ENCODE peak calls at places on chromosomes 11 and 22, in seven cellular contexts. B is breast epithelium, N is GM23338, O is spleen, F is HCT116, Z is suprapubic skin, E is upper lobe of left lung. X is an unnamed sample.
A peak's percentile ranks its signal among the peaks of the same experiment; 100 is the strongest.

GRCh38 chr11:13386567-13386966 is 76.5 kb downstream of the BTBD10 start:
- DNase-seq in B (no peak), N (no peak), O (no peak), F (no peak), Z (no peak), E (no peak), X (no peak)

GRCh38 chr11:64848779-64849599 is 4.5 kb upstream of the CDC42BPG start:
- DNase-seq in B (peak; percentile 76), N (peak; percentile 79), O (peak; percentile 92), F (no peak), Z (no peak), E (peak; percentile 76), X (no peak)

GRCh38 chr11:47413908-47414684 is 5.7 kb downstream of the SLC39A13 start:
- DNase-seq in B (no peak), N (no peak), O (no peak), F (no peak), Z (no peak), E (no peak), X (no peak)

GRCh38 chr11:12389676-12390075 is 12.3 kb downstream of the PARVA start:
- DNase-seq in B (no peak), N (no peak), O (no peak), F (no peak), Z (no peak), E (no peak), X (no peak)

GRCh38 chr11:72872012-72872411 is 57.8 kb downstream of the ATG16L2 start:
- DNase-seq in B (no peak), N (no peak), O (no peak), F (no peak), Z (no peak), E (no peak), X (no peak)

GRCh38 chr11:12806113-12806512 is 131.9 kb downstream of the TEAD1 start:
- DNase-seq in B (no peak), N (no peak), O (no peak), F (no peak), Z (no peak), E (peak; percentile 81), X (no peak)

GRCh38 chr11:71182791-71183556 is 69.4 kb downstream of the SHANK2 start:
- DNase-seq in B (no peak), N (no peak), O (peak; percentile 36), F (no peak), Z (no peak), E (peak; percentile 6), X (no peak)

GRCh38 chr22:45686842-45687241 is 15.2 kb downstream of the ATXN10 start:
- DNase-seq in B (no peak), N (no peak), O (no peak), F (no peak), Z (no peak), E (no peak), X (no peak)

GRCh38 chr11:118938491-118939411 is 13.0 kb upstream of the BCL9L start:
- DNase-seq in B (no peak), N (no peak), O (no peak), F (peak; percentile 94), Z (no peak), E (peak; percentile 84), X (no peak)

GRCh38 chr22:38834215-38834953 is 9.4 kb downstream of the NPTXR start:
- DNase-seq in B (no peak), N (no peak), O (no peak), F (no peak), Z (no peak), E (no peak), X (no peak)

GRCh38 chr22:38835888-38836301 is 7.9 kb downstream of the NPTXR start:
- DNase-seq in B (no peak), N (peak; percentile 19), O (no peak), F (no peak), Z (no peak), E (no peak), X (no peak)

GRCh38 chr22:38834991-38835390 is 8.8 kb downstream of the NPTXR start:
- DNase-seq in B (no peak), N (no peak), O (no peak), F (no peak), Z (no peak), E (no peak), X (no peak)

GRCh38 chr22:38840129-38840528 is 3.7 kb downstream of the NPTXR start:
- DNase-seq in B (no peak), N (peak; percentile 17), O (no peak), F (no peak), Z (no peak), E (no peak), X (no peak)

DNA sequence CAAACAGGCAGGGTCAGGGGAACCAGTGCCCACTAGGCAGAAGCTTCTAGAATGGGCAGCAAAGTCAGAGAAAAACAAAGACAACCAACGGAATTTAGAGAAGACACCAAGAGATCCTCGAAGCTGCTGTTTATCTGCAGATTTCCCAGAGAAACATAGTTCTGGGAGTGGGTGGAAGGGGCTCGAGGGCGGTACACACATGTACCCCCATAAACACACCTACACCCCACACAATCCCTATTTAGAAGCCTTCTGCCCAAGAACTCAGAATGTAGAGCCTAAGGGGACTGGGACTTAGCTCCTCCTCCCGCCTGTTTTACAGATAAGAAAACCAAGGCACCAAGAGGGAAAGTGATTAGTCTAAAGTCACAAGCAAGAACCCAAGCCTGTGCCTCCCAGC is 6.4 kb downstream of the NPTXR start:
- DNase-seq in B (no peak), N (no peak), O (no peak), F (no peak), Z (no peak), E (no peak), X (no peak)
- TF ChIP-seq POLR2AphosphoS5 in B (no peak), N (no peak), O (no peak), F (no peak), Z (no peak), E (no peak), X (no peak)

GRCh38 chr11:19648321-19648720 is 64.3 kb upstream of the NAV2 start:
- DNase-seq in B (no peak), N (no peak), O (no peak), F (no peak), Z (no peak), E (no peak), X (no peak)
- H3K27me3 ChIP-seq in B (no peaks in the 10 kb centered on the region), N (no peaks in the 10 kb centered on the region), O (peaks cover 5% of the 10 kb centered on the region), F (no peaks in the 10 kb centered on the region), Z (no peaks in the 10 kb centered on the region), E (no peaks in the 10 kb centered on the region), X (no peaks in the 10 kb centered on the region)

GRCh38 chr11:66566221-66566620 is 2.2 kb downstream of the CTSF start:
- DNase-seq in B (no peak), N (no peak), O (no peak), F (no peak), Z (no peak), E (no peak), X (no peak)
- TF ChIP-seq CTCF in B (no peak), N (no peak), O (no peak), F (no peak), Z (no peak), E (no peak), X (no peak)

DNA sequence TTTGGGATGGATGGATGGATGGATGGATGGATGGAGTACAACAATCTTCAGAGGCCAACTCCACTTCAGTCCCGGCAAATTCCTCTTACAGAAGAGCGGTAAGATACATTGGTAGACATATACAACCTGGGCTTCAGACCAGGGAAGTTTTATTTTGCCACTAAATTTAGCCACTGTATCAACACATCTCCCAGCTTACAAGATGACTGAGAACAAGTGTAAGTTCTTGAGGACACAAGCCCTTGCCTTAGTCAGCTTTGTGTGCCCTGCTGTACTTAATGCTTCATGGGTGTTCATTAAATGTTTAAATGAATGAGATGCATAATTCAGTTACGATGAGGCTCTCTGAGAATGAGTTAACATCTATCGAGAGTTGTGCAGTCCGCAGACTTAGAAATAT is 127.7 kb downstream of the COMMD9 start:
- DNase-seq in B (no peak), N (no peak), O (no peak), F (no peak), Z (no peak), E (no peak), X (no peak)
- TF ChIP-seq POLR2AphosphoS5 in B (no peak), N (no peak), O (no peak), F (no peak), Z (no peak), E (no peak), X (no peak)

GRCh38 chr22:49088801-49089791 is 738.6 kb downstream of the BRD1 start:
- DNase-seq in B (no peak), N (no peak), O (peak; percentile 64), F (no peak), Z (no peak), E (no peak), X (no peak)
- H3K27me3 ChIP-seq in B (no peaks in the 10 kb centered on the region), N (no peaks in the 10 kb centered on the region), O (peaks cover 80% of the 10 kb centered on the region), F (no peaks in the 10 kb centered on the region), Z (peaks cover 30% of the 10 kb centered on the region), E (no peaks in the 10 kb centered on the region), X (no peaks in the 10 kb centered on the region)

GRCh38 chr11:65891180-65892136 is 985 bp downstream of the CCDC85B start:
- DNase-seq in B (no peak), N (peak; percentile 83), O (peak; percentile 90), F (no peak), Z (peak; percentile 78), E (peak; percentile 50), X (no peak)
- TF ChIP-seq CTCF in B (no peak), N (peak; percentile 73), O (peak; percentile 48), F (no peak), Z (no peak), E (peak; percentile 19), X (no peak)

GRCh38 chr22:39520874-39521857 is 804 bp downstream of the ATF4 start:
- DNase-seq in B (peak; percentile 69), N (peak; percentile 76), O (peak; percentile 96), F (no peak), Z (peak; percentile 89), E (peak; percentile 88), X (no peak)
- TF ChIP-seq POLR2AphosphoS5 in B (no peak), N (no peak), O (no peak), F (peak; percentile 58), Z (no peak), E (no peak), X (no peak)

DNA sequence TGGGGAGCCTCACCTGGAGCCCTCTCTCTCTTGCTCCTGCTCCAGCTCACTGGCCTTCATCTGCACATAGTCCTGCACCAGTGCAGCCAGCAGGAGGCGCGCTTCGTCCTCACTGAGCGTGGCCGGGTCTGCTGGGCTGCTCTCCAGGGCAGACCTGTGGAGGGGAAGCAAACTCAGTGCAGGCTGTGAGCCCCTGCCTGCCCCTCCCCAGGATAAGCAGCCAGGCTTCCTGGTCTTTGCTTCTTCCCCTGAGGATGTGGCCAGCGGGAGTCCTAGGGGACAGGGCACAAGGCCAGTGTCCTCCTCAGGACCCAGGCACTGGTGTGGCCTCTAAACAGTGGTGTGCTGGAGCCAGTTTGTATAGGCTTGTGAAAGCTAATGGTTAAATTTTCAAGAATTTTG is 2.2 kb downstream of the CALCA start:
- DNase-seq in B (no peak), N (peak; percentile 86), O (peak; percentile 79), F (peak; percentile 15), Z (no peak), E (no peak), X (no peak)
- H3K27me3 ChIP-seq in B (no peaks in the 10 kb centered on the region), N (peaks cover 51% of the 10 kb centered on the region), O (peaks cover 83% of the 10 kb centered on the region), F (no peaks in the 10 kb centered on the region), Z (peaks cover 69% of the 10 kb centered on the region), E (peaks cover 42% of the 10 kb centered on the region), X (peaks cover 6% of the 10 kb centered on the region)

GRCh38 chr11:26522912-26523610 is 49.0 kb downstream of the MUC15 start:
- DNase-seq in B (no peak), N (peak; percentile 90), O (no peak), F (no peak), Z (no peak), E (no peak), X (no peak)
- TF ChIP-seq CTCF in B (no peak), N (peak; percentile 70), O (no peak), F (no peak), Z (no peak), E (peak; percentile 17), X (no peak)